ENCODE peak calls at places on chromosomes 3 and 15, in ten cellular contexts. One of them, this sample, is unnamed.

GRCh38 chr15:62665449-62665848 is 377.1 kb upstream of the TPM1 start:
- DNase-seq in T-cell: no peak
- DNase-seq in AG09319: no peak
- DNase-seq in heart left ventricle: no peak
- DNase-seq in upper lobe of right lung: no peak
- DNase-seq in cardiac muscle cell: peak; percentile 93
- DNase-seq in bronchial epithelial cell: no peak
- DNase-seq in T-helper 1 cell: no peak
- DNase-seq in neuronal stem cell: no peak
- DNase-seq in ureter: no peak
- DNase-seq in this sample: no peak

GRCh38 chr15:49026700-49027099 is 19.5 kb downstream of the SECISBP2L start:
- DNase-seq in bronchial epithelial cell: no peak
- DNase-seq in AG09319: no peak
- DNase-seq in heart left ventricle: no peak
- DNase-seq in T-cell: no peak
- DNase-seq in upper lobe of right lung: no peak
- DNase-seq in cardiac muscle cell: no peak
- DNase-seq in neuronal stem cell: no peak
- DNase-seq in T-helper 1 cell: no peak
- DNase-seq in ureter: no peak
- DNase-seq in this sample: no peak

GRCh38 chr3:165635791-165636681 is 201.2 kb downstream of the BCHE start:
- DNase-seq in T-helper 1 cell: no peak
- DNase-seq in neuronal stem cell: no peak
- DNase-seq in ureter: no peak
- DNase-seq in heart left ventricle: no peak
- DNase-seq in bronchial epithelial cell: peak; percentile 4
- DNase-seq in upper lobe of right lung: no peak
- DNase-seq in cardiac muscle cell: no peak
- DNase-seq in T-cell: no peak
- DNase-seq in AG09319: no peak
- DNase-seq in this sample: no peak

GRCh38 chr15:84654689-84655453 is 788 bp upstream of the WDR73 start:
- DNase-seq in heart left ventricle: peak; percentile 78
- DNase-seq in AG09319: peak; percentile 49
- DNase-seq in ureter: peak; percentile 85
- DNase-seq in cardiac muscle cell: peak; percentile 86
- DNase-seq in upper lobe of right lung: peak; percentile 89
- DNase-seq in T-helper 1 cell: peak; percentile 48
- DNase-seq in neuronal stem cell: peak; percentile 58
- DNase-seq in bronchial epithelial cell: peak; percentile 72
- DNase-seq in T-cell: peak; percentile 77
- DNase-seq in this sample: peak; percentile 94

GRCh38 chr15:58332676-58333400 is 99.0 kb upstream of the LIPC start:
- DNase-seq in cardiac muscle cell: peak; percentile 28
- DNase-seq in neuronal stem cell: no peak
- DNase-seq in AG09319: no peak
- DNase-seq in T-cell: no peak
- DNase-seq in heart left ventricle: no peak
- DNase-seq in bronchial epithelial cell: peak; percentile 62
- DNase-seq in T-helper 1 cell: no peak
- DNase-seq in upper lobe of right lung: no peak
- DNase-seq in ureter: no peak
- DNase-seq in this sample: peak; percentile 20

GRCh38 chr3:179828738-179829137 is 175.9 kb downstream of the USP13 start:
- DNase-seq in heart left ventricle: no peak
- DNase-seq in AG09319: no peak
- DNase-seq in upper lobe of right lung: no peak
- DNase-seq in neuronal stem cell: no peak
- DNase-seq in cardiac muscle cell: no peak
- DNase-seq in T-cell: no peak
- DNase-seq in T-helper 1 cell: no peak
- DNase-seq in ureter: no peak
- DNase-seq in bronchial epithelial cell: no peak
- DNase-seq in this sample: no peak

GRCh38 chr15:91228391-91228790 is 128.3 kb downstream of the SV2B start:
- DNase-seq in T-cell: no peak
- DNase-seq in bronchial epithelial cell: no peak
- DNase-seq in AG09319: no peak
- DNase-seq in T-helper 1 cell: no peak
- DNase-seq in heart left ventricle: no peak
- DNase-seq in cardiac muscle cell: no peak
- DNase-seq in neuronal stem cell: no peak
- DNase-seq in ureter: no peak
- DNase-seq in upper lobe of right lung: no peak
- DNase-seq in this sample: no peak

GRCh38 chr3:18424862-18425640 is at the start of gene SATB1:
- DNase-seq in cardiac muscle cell: peak; percentile 80
- DNase-seq in ureter: peak; percentile 92
- DNase-seq in heart left ventricle: peak; percentile 91
- DNase-seq in T-cell: peak; percentile 65
- DNase-seq in T-helper 1 cell: peak; percentile 42
- DNase-seq in neuronal stem cell: peak; percentile 79
- DNase-seq in upper lobe of right lung: peak; percentile 95
- DNase-seq in AG09319: no peak
- DNase-seq in bronchial epithelial cell: peak; percentile 19
- DNase-seq in this sample: peak; percentile 73

GRCh38 chr15:50808728-50809127 is 43.2 kb upstream of the SPPL2A start:
- DNase-seq in AG09319: no peak
- DNase-seq in ureter: no peak
- DNase-seq in heart left ventricle: no peak
- DNase-seq in T-helper 1 cell: no peak
- DNase-seq in upper lobe of right lung: no peak
- DNase-seq in bronchial epithelial cell: peak; percentile 84
- DNase-seq in T-cell: no peak
- DNase-seq in cardiac muscle cell: no peak
- DNase-seq in neuronal stem cell: no peak
- DNase-seq in this sample: no peak

GRCh38 chr15:80433836-80434235 is 29.7 kb downstream of the ARNT2 start:
- DNase-seq in neuronal stem cell: no peak
- DNase-seq in upper lobe of right lung: no peak
- DNase-seq in bronchial epithelial cell: no peak
- DNase-seq in T-helper 1 cell: no peak
- DNase-seq in AG09319: no peak
- DNase-seq in heart left ventricle: no peak
- DNase-seq in cardiac muscle cell: no peak
- DNase-seq in T-cell: no peak
- DNase-seq in ureter: no peak
- DNase-seq in this sample: no peak

GRCh38 chr3:114557791-114558190 is 264.0 kb downstream of the TIGIT start:
- DNase-seq in T-cell: no peak
- DNase-seq in heart left ventricle: no peak
- DNase-seq in bronchial epithelial cell: peak; percentile 63
- DNase-seq in cardiac muscle cell: no peak
- DNase-seq in AG09319: no peak
- DNase-seq in upper lobe of right lung: no peak
- DNase-seq in T-helper 1 cell: no peak
- DNase-seq in neuronal stem cell: no peak
- DNase-seq in ureter: no peak
- DNase-seq in this sample: no peak

GRCh38 chr3:65238652-65239051 is 550.9 kb upstream of the ADAMTS9 start:
- DNase-seq in bronchial epithelial cell: no peak
- DNase-seq in neuronal stem cell: no peak
- DNase-seq in AG09319: no peak
- DNase-seq in T-cell: no peak
- DNase-seq in ureter: no peak
- DNase-seq in heart left ventricle: no peak
- DNase-seq in cardiac muscle cell: no peak
- DNase-seq in T-helper 1 cell: no peak
- DNase-seq in upper lobe of right lung: no peak
- DNase-seq in this sample: no peak

GRCh38 chr15:58249646-58250312 is 111.6 kb downstream of the AQP9 start:
- DNase-seq in bronchial epithelial cell: no peak
- DNase-seq in upper lobe of right lung: no peak
- DNase-seq in AG09319: no peak
- DNase-seq in T-cell: no peak
- DNase-seq in cardiac muscle cell: no peak
- DNase-seq in heart left ventricle: no peak
- DNase-seq in T-helper 1 cell: no peak
- DNase-seq in neuronal stem cell: no peak
- DNase-seq in ureter: no peak
- DNase-seq in this sample: no peak

This sample was measured in A673.